ENCODE peak calls at places on chromosome 14, in four cellular contexts. One of them, this sample, is unnamed.

GRCh38 chr14:26401170-26401968 is 196.5 kb downstream of the NOVA1 start:
- DNase-seq in endothelial cell: no peak
- DNase-seq in testis: no peak
- DNase-seq in astrocyte of the spinal cord: no peak
- DNase-seq in this sample: no peak

GRCh38 chr14:100071545-100071944 is 6.3 kb downstream of the EVL start:
- DNase-seq in testis: no peak
- DNase-seq in astrocyte of the spinal cord: no peak
- DNase-seq in endothelial cell: no peak
- DNase-seq in this sample: no peak

GRCh38 chr14:53285806-53286205 is 132.7 kb upstream of the DDHD1 start:
- DNase-seq in testis: no peak
- DNase-seq in astrocyte of the spinal cord: no peak
- DNase-seq in endothelial cell: no peak
- DNase-seq in this sample: no peak

GRCh38 chr14:69574954-69575295 is 254 bp upstream of the CCDC177 start:
- DNase-seq in astrocyte of the spinal cord: no peak
- DNase-seq in testis: no peak
- DNase-seq in endothelial cell: no peak
- DNase-seq in this sample: no peak

GRCh38 chr14:100330396-100330931 is 7.3 kb downstream of the SLC25A47 start:
- DNase-seq in testis: no peak
- DNase-seq in endothelial cell: no peak
- DNase-seq in astrocyte of the spinal cord: no peak
- DNase-seq in this sample: no peak

GRCh38 chr14:65434216-65434850 is 21.8 kb downstream of the FUT8 start:
- DNase-seq in endothelial cell: no peak
- DNase-seq in astrocyte of the spinal cord: no peak
- DNase-seq in testis: no peak
- DNase-seq in this sample: no peak

GRCh38 chr14:64971452-64971889 is 665 bp downstream of the RAB15 start:
- DNase-seq in endothelial cell: no peak
- DNase-seq in testis: no peak
- DNase-seq in astrocyte of the spinal cord: no peak
- DNase-seq in this sample: no peak

GRCh38 chr14:66247662-66248061 is 238.5 kb upstream of the CCDC196 start:
- DNase-seq in astrocyte of the spinal cord: no peak
- DNase-seq in testis: no peak
- DNase-seq in endothelial cell: no peak
- DNase-seq in this sample: no peak

GRCh38 chr14:34368115-34368970 is 93.7 kb downstream of the SPTSSA start:
- DNase-seq in endothelial cell: no peak
- DNase-seq in astrocyte of the spinal cord: no peak
- DNase-seq in testis: no peak
- DNase-seq in this sample: no peak

GRCh38 chr14:64080452-64080851 is 213.7 kb downstream of the ESR2 start:
- DNase-seq in testis: no peak
- DNase-seq in astrocyte of the spinal cord: no peak
- DNase-seq in endothelial cell: no peak
- DNase-seq in this sample: no peak

GRCh38 chr14:64945431-64945830 is 2.9 kb upstream of the GPX2 start:
- DNase-seq in endothelial cell: no peak
- DNase-seq in testis: no peak
- DNase-seq in astrocyte of the spinal cord: no peak
- DNase-seq in this sample: no peak

DNA sequence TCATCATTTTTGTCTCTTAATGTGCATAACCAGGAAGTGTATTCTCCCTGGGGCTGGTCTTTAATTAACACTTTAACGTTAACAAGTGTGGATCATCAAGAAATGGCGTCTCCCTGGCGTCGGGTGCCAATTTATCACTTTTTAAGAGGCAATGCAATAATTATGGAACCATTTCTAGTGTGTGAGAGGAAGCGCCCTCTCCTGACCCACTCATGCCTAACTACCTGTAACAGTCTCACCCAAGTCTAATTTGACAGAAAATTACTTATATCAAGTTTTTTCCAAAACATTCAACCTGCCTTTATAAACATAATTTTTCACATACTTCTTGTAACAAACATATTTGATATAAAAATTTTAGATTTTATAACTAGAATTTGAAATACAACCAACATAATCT is 905.3 kb upstream of the MDGA2 start:
- DNase-seq in endothelial cell: no peak
- DNase-seq in astrocyte of the spinal cord: no peak
- DNase-seq in testis: no peak
- DNase-seq in this sample: no peak
- TF ChIP-seq CTCF in endothelial cell: no peak
- TF ChIP-seq CTCF in astrocyte of the spinal cord: no peak
- TF ChIP-seq CTCF in testis: no peak
- TF ChIP-seq CTCF in this sample: no peak

GRCh38 chr14:57897148-57897547 is 31.3 kb upstream of the SLC35F4 start:
- DNase-seq in testis: no peak
- DNase-seq in endothelial cell: no peak
- DNase-seq in astrocyte of the spinal cord: no peak
- DNase-seq in this sample: no peak
- TF ChIP-seq CTCF in testis: no peak
- TF ChIP-seq CTCF in endothelial cell: no peak
- TF ChIP-seq CTCF in astrocyte of the spinal cord: no peak
- TF ChIP-seq CTCF in this sample: no peak

DNA sequence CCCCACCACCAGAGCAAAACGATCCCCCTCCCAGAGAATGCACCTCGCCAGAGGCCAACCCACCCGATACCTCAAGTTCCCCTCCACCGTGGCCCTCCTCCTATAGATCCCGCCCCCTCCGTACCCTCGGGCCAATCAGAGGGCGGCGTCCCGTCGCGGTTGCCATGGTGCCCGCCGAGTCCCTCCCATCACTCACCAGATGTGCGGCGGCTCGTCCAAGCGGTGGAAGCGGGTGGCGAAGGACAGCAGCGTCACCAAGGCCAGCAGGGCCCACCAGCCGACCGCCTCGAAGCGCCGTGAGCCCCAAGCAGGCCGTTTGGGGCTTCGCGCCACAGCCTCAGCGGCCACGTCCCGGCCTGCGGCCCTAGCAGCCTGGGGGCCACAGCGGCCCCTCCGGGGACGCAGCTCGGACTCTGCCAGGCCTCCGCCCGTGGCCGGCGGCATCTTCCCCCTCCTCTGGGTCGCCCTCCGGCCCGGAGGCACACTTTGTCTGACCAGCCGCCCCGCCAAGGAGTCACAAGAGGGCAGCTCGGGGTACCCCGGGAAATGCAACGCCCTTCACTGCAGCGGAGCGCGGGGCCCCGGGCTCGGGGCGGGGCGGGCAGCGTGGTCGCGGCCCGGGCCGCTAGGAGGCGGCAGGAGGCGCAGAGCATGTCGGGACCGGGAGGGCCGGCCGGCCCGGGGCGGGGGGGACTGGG is at the start of gene POMT2:
- DNase-seq in endothelial cell: peak; percentile 95
- DNase-seq in astrocyte of the spinal cord: peak; percentile 88
- DNase-seq in testis: peak; percentile 97
- DNase-seq in this sample: peak; percentile 93
- TF ChIP-seq CTCF in endothelial cell: peak; percentile 42
- TF ChIP-seq CTCF in astrocyte of the spinal cord: peak; percentile 24
- TF ChIP-seq CTCF in testis: peak; percentile 46
- TF ChIP-seq CTCF in this sample: peak; percentile 26

DNA sequence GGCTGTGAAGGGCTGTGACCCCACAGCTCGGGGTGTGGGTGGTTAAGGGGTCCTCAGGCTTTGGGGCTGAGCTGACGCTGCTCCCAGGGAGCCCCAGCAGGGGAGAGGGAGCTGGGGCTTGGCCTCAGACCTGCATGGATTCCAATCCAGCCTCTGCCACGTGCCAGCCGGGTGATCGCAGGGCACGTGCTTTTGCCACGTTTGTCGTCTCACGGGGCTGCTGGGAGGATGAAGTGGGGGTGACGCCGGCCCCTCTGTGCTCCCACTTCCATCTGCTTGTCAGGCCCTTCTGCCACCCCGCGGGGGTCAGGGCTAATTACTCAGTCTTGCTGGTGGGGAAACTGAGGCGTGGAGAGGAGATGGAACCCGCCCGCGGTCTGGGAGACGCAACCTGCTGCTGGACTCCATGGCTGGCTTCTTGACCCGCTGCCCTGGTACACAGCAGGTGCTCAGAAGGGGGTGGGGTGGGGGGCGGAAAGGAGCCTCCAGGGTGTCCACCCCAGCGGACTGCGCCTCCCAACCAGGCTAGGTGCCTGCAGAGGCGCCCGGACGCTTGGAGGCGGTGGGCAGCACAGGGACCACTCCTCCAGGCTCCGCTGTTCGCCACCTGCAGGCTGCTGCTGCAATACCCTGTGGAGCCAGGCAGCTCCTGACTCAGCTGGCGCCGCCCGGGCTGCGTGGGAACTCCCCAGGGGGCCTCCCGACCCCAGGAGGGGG is 36.4 kb upstream of the PRIMA1 start:
- DNase-seq in endothelial cell: no peak
- DNase-seq in astrocyte of the spinal cord: no peak
- DNase-seq in testis: no peak
- DNase-seq in this sample: no peak
- TF ChIP-seq CTCF in endothelial cell: no peak
- TF ChIP-seq CTCF in astrocyte of the spinal cord: no peak
- TF ChIP-seq CTCF in testis: no peak
- TF ChIP-seq CTCF in this sample: no peak

DNA sequence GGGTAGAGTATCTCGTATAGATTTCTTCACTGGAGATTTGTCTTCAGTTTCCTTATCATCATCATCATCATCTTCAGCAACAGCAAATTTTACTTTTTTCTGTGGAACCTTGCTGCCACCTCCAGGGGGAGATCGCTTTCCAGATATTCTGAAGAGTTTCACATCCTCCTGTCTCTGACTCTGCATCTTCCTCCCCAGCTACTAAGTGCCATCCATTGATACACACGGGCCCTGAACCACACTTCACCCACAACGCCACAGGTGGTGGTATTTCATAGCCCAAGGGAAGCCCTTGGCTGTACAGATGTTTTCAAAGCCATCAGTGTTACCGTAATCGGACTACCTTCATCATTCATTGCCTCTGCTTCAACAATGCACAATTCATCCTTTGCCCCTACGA is 82.2 kb downstream of the PPP2R5C start:
- DNase-seq in astrocyte of the spinal cord: no peak
- DNase-seq in testis: no peak
- DNase-seq in endothelial cell: no peak
- DNase-seq in this sample: peak; percentile 65
- TF ChIP-seq CTCF in astrocyte of the spinal cord: peak; percentile 32
- TF ChIP-seq CTCF in testis: no peak
- TF ChIP-seq CTCF in endothelial cell: peak; percentile 32
- TF ChIP-seq CTCF in this sample: peak; percentile 60

DNA sequence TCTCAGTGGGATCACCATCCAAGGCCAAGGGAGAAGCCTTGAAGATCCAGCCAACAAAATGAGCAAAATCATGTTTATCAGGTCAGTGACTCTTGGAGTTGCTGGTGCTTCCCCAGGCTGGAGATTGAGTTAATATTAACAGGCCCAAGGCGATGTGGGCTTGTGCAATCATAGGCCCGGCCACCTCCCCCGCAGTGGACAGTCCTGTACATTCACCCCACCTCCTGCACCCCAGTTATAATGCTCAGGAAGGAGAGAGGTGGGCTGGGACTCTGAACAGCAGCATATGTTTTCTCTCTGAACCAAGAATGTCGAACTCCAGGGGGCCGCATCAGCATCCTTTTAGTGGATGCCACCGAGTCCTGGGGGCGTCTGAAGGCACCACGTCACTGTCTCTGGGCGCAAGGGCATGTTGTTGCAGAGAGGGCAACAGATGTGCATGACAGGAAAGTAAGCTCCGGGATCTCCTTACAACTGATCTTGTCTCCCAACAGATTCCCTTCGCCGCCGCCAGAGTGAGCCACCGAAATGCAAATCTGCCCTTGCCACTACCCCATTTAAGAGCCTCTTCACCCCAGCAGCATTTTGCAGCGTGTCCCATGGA is 32.2 kb upstream of the SERPINA6 start:
- DNase-seq in endothelial cell: peak; percentile 22
- DNase-seq in testis: peak; percentile 53
- DNase-seq in astrocyte of the spinal cord: peak; percentile 56
- DNase-seq in this sample: peak; percentile 13
- TF ChIP-seq CTCF in endothelial cell: no peak
- TF ChIP-seq CTCF in testis: no peak
- TF ChIP-seq CTCF in astrocyte of the spinal cord: peak; percentile 62
- TF ChIP-seq CTCF in this sample: no peak

DNA sequence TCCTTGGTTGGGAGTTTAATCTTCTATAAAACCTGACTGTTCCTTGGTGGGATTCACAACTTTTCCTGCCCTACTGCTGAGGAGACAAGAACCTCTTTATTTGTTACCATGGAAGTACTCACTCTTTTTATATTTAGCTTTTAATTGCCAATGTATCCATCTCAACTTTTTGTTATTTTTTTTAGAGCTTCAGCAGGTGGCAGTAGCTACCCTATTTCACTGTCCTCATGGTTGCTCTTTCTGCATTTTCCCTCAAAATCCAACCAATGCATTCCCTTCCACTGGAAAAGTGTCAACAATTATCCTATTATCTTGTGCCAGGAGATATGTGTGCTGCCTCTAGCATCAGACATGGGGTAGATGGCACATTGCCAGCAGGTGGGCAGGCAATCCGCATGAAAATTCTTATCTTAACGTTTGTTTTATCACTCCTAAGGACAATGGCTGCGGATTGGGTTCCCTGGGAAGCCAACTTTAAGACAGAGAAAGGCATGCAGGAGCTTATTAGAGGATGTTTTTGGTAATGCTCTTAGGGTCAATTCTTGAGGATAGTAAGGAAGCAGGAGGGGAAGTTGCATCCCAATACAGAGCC is 406.4 kb downstream of the SNAPC1 start:
- DNase-seq in testis: no peak
- DNase-seq in endothelial cell: no peak
- DNase-seq in astrocyte of the spinal cord: no peak
- DNase-seq in this sample: no peak
- TF ChIP-seq CTCF in testis: no peak
- TF ChIP-seq CTCF in endothelial cell: no peak
- TF ChIP-seq CTCF in astrocyte of the spinal cord: no peak
- TF ChIP-seq CTCF in this sample: no peak

GRCh38 chr14:106786697-106787096 is 1260.3 kb downstream of the TMEM121 start:
- DNase-seq in testis: no peak
- DNase-seq in endothelial cell: no peak
- DNase-seq in astrocyte of the spinal cord: no peak
- DNase-seq in this sample: no peak

GRCh38 chr14:106792543-106792942 is 1266.2 kb downstream of the TMEM121 start:
- DNase-seq in astrocyte of the spinal cord: no peak
- DNase-seq in testis: no peak
- DNase-seq in endothelial cell: no peak
- DNase-seq in this sample: no peak

GRCh38 chr14:106788534-106788933 is 1262.2 kb downstream of the TMEM121 start:
- DNase-seq in astrocyte of the spinal cord: no peak
- DNase-seq in endothelial cell: no peak
- DNase-seq in testis: no peak
- DNase-seq in this sample: no peak

GRCh38 chr14:106789318-106789717 is 1262.9 kb downstream of the TMEM121 start:
- DNase-seq in astrocyte of the spinal cord: no peak
- DNase-seq in testis: no peak
- DNase-seq in endothelial cell: no peak
- DNase-seq in this sample: no peak

GRCh38 chr14:106790189-106791036 is 1264.0 kb downstream of the TMEM121 start:
- DNase-seq in astrocyte of the spinal cord: no peak
- DNase-seq in endothelial cell: no peak
- DNase-seq in testis: peak; percentile 87
- DNase-seq in this sample: peak; percentile 77
- TF ChIP-seq CTCF in astrocyte of the spinal cord: peak; percentile 36
- TF ChIP-seq CTCF in endothelial cell: no peak
- TF ChIP-seq CTCF in testis: peak; percentile 47
- TF ChIP-seq CTCF in this sample: peak; percentile 83

GRCh38 chr14:70858641-70859040 is 48.6 kb upstream of the PCNX1 start:
- DNase-seq in testis: no peak
- DNase-seq in astrocyte of the spinal cord: no peak
- DNase-seq in endothelial cell: no peak
- DNase-seq in this sample: no peak
- TF ChIP-seq CTCF in testis: no peak
- TF ChIP-seq CTCF in astrocyte of the spinal cord: no peak
- TF ChIP-seq CTCF in endothelial cell: no peak
- TF ChIP-seq CTCF in this sample: no peak

GRCh38 chr14:55628426-55628825 is 48.4 kb downstream of the KTN1 start:
- DNase-seq in testis: no peak
- DNase-seq in endothelial cell: no peak
- DNase-seq in astrocyte of the spinal cord: no peak
- DNase-seq in this sample: no peak
- TF ChIP-seq CTCF in testis: no peak
- TF ChIP-seq CTCF in endothelial cell: no peak
- TF ChIP-seq CTCF in astrocyte of the spinal cord: no peak
- TF ChIP-seq CTCF in this sample: no peak